ENCODE peak calls at places on chromosome 17, in seven cellular contexts. One of them, this sample, is unnamed. For H3K27me3, the result is how much of the 10 kb centered on the place peaks cover.

GRCh38 chr17:16415031-16415924 is at the start of gene TRPV2:
- DNase-seq in lung: no peak
- DNase-seq in BJ: no peak
- DNase-seq in ovary: no peak
- DNase-seq in brain microvascular endothelial cell: no peak
- DNase-seq in heart right ventricle: no peak
- DNase-seq in HCT116: no peak
- DNase-seq in this sample: peak

GRCh38 chr17:48055531-48056245 is 7.5 kb downstream of the NFE2L1 start:
- DNase-seq in heart right ventricle: no peak
- DNase-seq in brain microvascular endothelial cell: no peak
- DNase-seq in BJ: peak
- DNase-seq in HCT116: peak
- DNase-seq in ovary: no peak
- DNase-seq in lung: no peak
- DNase-seq in this sample: peak

GRCh38 chr17:50470451-50470850 is 1.8 kb upstream of the CHAD start:
- DNase-seq in brain microvascular endothelial cell: no peak
- DNase-seq in heart right ventricle: no peak
- DNase-seq in lung: no peak
- DNase-seq in BJ: no peak
- DNase-seq in ovary: no peak
- DNase-seq in HCT116: no peak
- DNase-seq in this sample: no peak

GRCh38 chr17:19354123-19354522 is 8.4 kb downstream of the B9D1 start:
- DNase-seq in ovary: no peak
- DNase-seq in lung: no peak
- DNase-seq in BJ: peak
- DNase-seq in heart right ventricle: no peak
- DNase-seq in HCT116: peak
- DNase-seq in brain microvascular endothelial cell: peak
- DNase-seq in this sample: peak

GRCh38 chr17:63824362-63824761 is 2.9 kb upstream of the PSMC5 start:
- DNase-seq in brain microvascular endothelial cell: no peak
- DNase-seq in ovary: no peak
- DNase-seq in BJ: no peak
- DNase-seq in heart right ventricle: no peak
- DNase-seq in HCT116: no peak
- DNase-seq in lung: no peak
- DNase-seq in this sample: no peak

GRCh38 chr17:45314761-45315549 is 1.9 kb downstream of the MAP3K14 start:
- DNase-seq in HCT116: no peak
- DNase-seq in brain microvascular endothelial cell: no peak
- DNase-seq in ovary: no peak
- DNase-seq in BJ: no peak
- DNase-seq in lung: no peak
- DNase-seq in heart right ventricle: no peak
- DNase-seq in this sample: no peak

GRCh38 chr17:68383443-68384321 is 73.6 kb downstream of the WIPI1 start:
- DNase-seq in heart right ventricle: no peak
- DNase-seq in HCT116: peak
- DNase-seq in brain microvascular endothelial cell: peak
- DNase-seq in lung: no peak
- DNase-seq in BJ: peak
- DNase-seq in ovary: peak
- DNase-seq in this sample: peak

GRCh38 chr17:18261146-18261515 is 669 bp downstream of the MIEF2 start:
- DNase-seq in lung: peak
- DNase-seq in heart right ventricle: peak
- DNase-seq in ovary: peak
- DNase-seq in BJ: no peak
- DNase-seq in brain microvascular endothelial cell: no peak
- DNase-seq in HCT116: no peak
- DNase-seq in this sample: no peak

GRCh38 chr17:6779411-6779810 is 3.4 kb downstream of the FBXO39 start:
- DNase-seq in HCT116: no peak
- DNase-seq in heart right ventricle: no peak
- DNase-seq in lung: no peak
- DNase-seq in ovary: no peak
- DNase-seq in BJ: no peak
- DNase-seq in brain microvascular endothelial cell: no peak
- DNase-seq in this sample: no peak

GRCh38 chr17:36204724-36205500 is 6.0 kb upstream of the CCL4L2 start:
- DNase-seq in ovary: no peak
- DNase-seq in heart right ventricle: no peak
- DNase-seq in lung: no peak
- DNase-seq in brain microvascular endothelial cell: no peak
- DNase-seq in HCT116: no peak
- DNase-seq in BJ: no peak
- DNase-seq in this sample: no peak

GRCh38 chr17:76781056-76781982 is 43.4 kb downstream of the MFSD11 start:
- DNase-seq in lung: no peak
- DNase-seq in HCT116: no peak
- DNase-seq in heart right ventricle: no peak
- DNase-seq in brain microvascular endothelial cell: no peak
- DNase-seq in BJ: no peak
- DNase-seq in ovary: no peak
- DNase-seq in this sample: peak

GRCh38 chr17:64147110-64148016 is 17.4 kb upstream of the ERN1 start:
- DNase-seq in BJ: no peak
- DNase-seq in heart right ventricle: no peak
- DNase-seq in lung: no peak
- DNase-seq in ovary: no peak
- DNase-seq in brain microvascular endothelial cell: no peak
- DNase-seq in HCT116: no peak
- DNase-seq in this sample: peak

GRCh38 chr17:41962111-41962510 is 4.5 kb upstream of the CNP start:
- DNase-seq in BJ: no peak
- DNase-seq in heart right ventricle: no peak
- DNase-seq in brain microvascular endothelial cell: no peak
- DNase-seq in ovary: no peak
- DNase-seq in HCT116: no peak
- DNase-seq in lung: no peak
- DNase-seq in this sample: peak

GRCh38 chr17:41959030-41959335 is 7.6 kb upstream of the CNP start:
- DNase-seq in lung: no peak
- DNase-seq in brain microvascular endothelial cell: no peak
- DNase-seq in HCT116: no peak
- DNase-seq in BJ: no peak
- DNase-seq in heart right ventricle: no peak
- DNase-seq in ovary: no peak
- DNase-seq in this sample: no peak

GRCh38 chr17:41957058-41957868 is 9.3 kb upstream of the CNP start:
- DNase-seq in ovary: no peak
- DNase-seq in heart right ventricle: no peak
- DNase-seq in lung: no peak
- DNase-seq in brain microvascular endothelial cell: no peak
- DNase-seq in BJ: no peak
- DNase-seq in HCT116: no peak
- DNase-seq in this sample: no peak

GRCh38 chr17:41957869-41958231 is 8.7 kb upstream of the CNP start:
- DNase-seq in heart right ventricle: no peak
- DNase-seq in brain microvascular endothelial cell: no peak
- DNase-seq in BJ: no peak
- DNase-seq in HCT116: no peak
- DNase-seq in lung: no peak
- DNase-seq in ovary: no peak
- DNase-seq in this sample: no peak

DNA sequence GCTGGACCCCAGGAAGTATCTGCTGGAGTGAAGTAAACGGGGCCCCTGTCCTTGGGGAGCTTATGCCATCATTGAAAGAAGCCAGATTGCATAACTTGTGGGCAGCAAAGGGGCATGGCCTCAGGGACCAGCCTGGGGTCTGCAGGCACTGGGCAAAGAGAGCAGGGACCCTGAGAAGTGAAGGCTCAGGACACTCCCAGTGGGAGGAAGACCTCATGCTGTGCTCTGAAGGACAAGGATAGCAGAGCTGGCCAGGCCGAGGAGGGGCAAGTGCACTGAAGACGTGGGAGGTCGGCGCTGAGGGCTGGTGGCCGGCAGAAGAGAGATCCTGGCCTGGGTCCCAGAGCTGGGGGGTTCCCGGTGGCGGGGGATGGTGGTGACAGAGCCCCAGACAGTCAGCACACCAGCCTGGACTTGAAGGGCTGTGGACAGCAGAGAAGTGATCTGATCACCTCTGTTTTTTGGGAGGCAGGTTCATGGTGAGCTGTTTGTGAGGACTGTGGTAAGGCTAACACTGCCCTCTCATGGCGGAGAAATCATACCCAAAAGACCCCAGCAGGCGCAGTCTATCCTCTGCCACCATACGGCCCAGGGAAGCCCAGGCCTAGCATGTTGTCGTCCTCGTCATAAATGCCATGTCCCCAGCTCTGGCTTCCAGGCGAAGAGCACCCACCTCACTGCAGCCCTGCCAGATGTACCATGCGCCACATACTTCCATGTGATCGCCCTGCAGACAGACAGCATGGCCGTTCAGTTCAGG is 7.1 kb upstream of the CNP start:
- DNase-seq in brain microvascular endothelial cell: peak
- DNase-seq in BJ: no peak
- DNase-seq in heart right ventricle: no peak
- DNase-seq in ovary: peak
- DNase-seq in lung: no peak
- DNase-seq in HCT116: peak
- DNase-seq in this sample: peak
- TF ChIP-seq CTCF in brain microvascular endothelial cell: peak
- TF ChIP-seq CTCF in BJ: peak
- TF ChIP-seq CTCF in heart right ventricle: peak
- TF ChIP-seq CTCF in ovary: no peak
- TF ChIP-seq CTCF in lung: no peak
- TF ChIP-seq CTCF in HCT116: peak
- TF ChIP-seq CTCF in this sample: peak

GRCh38 chr17:1764274-1764673 is 2.4 kb downstream of the SERPINF1 start:
- DNase-seq in ovary: peak
- DNase-seq in BJ: peak
- DNase-seq in HCT116: no peak
- DNase-seq in heart right ventricle: peak
- DNase-seq in lung: peak
- DNase-seq in brain microvascular endothelial cell: peak
- DNase-seq in this sample: no peak
- H3K4me3 ChIP-seq in ovary: peak
- H3K4me3 ChIP-seq in BJ: no peak
- H3K4me3 ChIP-seq in HCT116: no peak
- H3K4me3 ChIP-seq in heart right ventricle: no peak
- H3K4me3 ChIP-seq in lung: no peak
- H3K4me3 ChIP-seq in brain microvascular endothelial cell: no peak
- H3K4me3 ChIP-seq in this sample: no peak

GRCh38 chr17:29005936-29006438 is at the start of gene SEZ6:
- DNase-seq in heart right ventricle: peak
- DNase-seq in lung: peak
- DNase-seq in brain microvascular endothelial cell: peak
- DNase-seq in ovary: peak
- DNase-seq in BJ: no peak
- DNase-seq in HCT116: peak
- DNase-seq in this sample: peak

GRCh38 chr17:29010129-29010528 is 4.3 kb upstream of the SEZ6 start:
- DNase-seq in brain microvascular endothelial cell: no peak
- DNase-seq in lung: no peak
- DNase-seq in HCT116: no peak
- DNase-seq in BJ: no peak
- DNase-seq in ovary: no peak
- DNase-seq in heart right ventricle: no peak
- DNase-seq in this sample: no peak

GRCh38 chr17:29005562-29005887 is 308 bp downstream of the SEZ6 start:
- DNase-seq in BJ: no peak
- DNase-seq in ovary: no peak
- DNase-seq in HCT116: no peak
- DNase-seq in heart right ventricle: no peak
- DNase-seq in brain microvascular endothelial cell: no peak
- DNase-seq in lung: no peak
- DNase-seq in this sample: no peak

GRCh38 chr17:29008591-29008990 is 2.8 kb upstream of the SEZ6 start:
- DNase-seq in lung: no peak
- DNase-seq in HCT116: no peak
- DNase-seq in brain microvascular endothelial cell: no peak
- DNase-seq in heart right ventricle: no peak
- DNase-seq in BJ: no peak
- DNase-seq in ovary: no peak
- DNase-seq in this sample: no peak

GRCh38 chr17:29007456-29008455 is 1.9 kb upstream of the SEZ6 start:
- DNase-seq in ovary: no peak
- DNase-seq in brain microvascular endothelial cell: no peak
- DNase-seq in lung: no peak
- DNase-seq in heart right ventricle: no peak
- DNase-seq in HCT116: peak
- DNase-seq in BJ: no peak
- DNase-seq in this sample: no peak
- H3K27me3 ChIP-seq in ovary: under half
- H3K27me3 ChIP-seq in brain microvascular endothelial cell: under half
- H3K27me3 ChIP-seq in lung: under half
- H3K27me3 ChIP-seq in heart right ventricle: half or more
- H3K27me3 ChIP-seq in HCT116: half or more
- H3K27me3 ChIP-seq in BJ: under half
- H3K27me3 ChIP-seq in this sample: under half

GRCh38 chr17:32769846-32770245 is 107.1 kb downstream of the MYO1D start:
- DNase-seq in heart right ventricle: no peak
- DNase-seq in lung: no peak
- DNase-seq in brain microvascular endothelial cell: no peak
- DNase-seq in ovary: no peak
- DNase-seq in BJ: no peak
- DNase-seq in HCT116: no peak
- DNase-seq in this sample: no peak
- TF ChIP-seq CTCF in heart right ventricle: no peak
- TF ChIP-seq CTCF in lung: no peak
- TF ChIP-seq CTCF in brain microvascular endothelial cell: peak
- TF ChIP-seq CTCF in ovary: no peak
- TF ChIP-seq CTCF in BJ: no peak
- TF ChIP-seq CTCF in HCT116: no peak
- TF ChIP-seq CTCF in this sample: no peak

DNA sequence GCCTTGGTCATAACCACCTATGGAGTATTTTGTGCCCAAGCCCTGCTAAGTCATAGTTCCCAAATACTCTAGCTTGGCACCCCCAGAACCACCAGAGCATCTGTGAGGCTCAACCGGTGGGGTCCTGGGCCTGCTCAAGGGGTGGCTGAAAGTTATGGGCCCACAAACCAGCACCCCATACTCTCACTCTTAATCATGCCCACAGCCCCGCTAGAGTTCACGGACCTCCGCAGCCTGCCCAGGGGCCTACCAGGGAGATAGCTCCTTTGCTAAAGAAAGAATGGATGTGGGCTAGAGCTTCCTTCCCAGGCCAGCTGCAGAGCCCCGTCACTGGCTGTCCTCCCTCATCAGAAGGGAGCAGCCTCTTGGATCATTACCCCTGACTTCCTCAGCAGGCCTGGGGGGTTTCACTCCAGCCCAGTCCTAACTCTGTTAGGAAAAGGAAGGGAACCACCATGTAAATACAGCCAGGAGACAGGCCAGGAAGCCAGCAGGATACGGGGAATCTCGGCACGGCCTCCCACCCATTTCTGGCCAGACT is 1.4 kb downstream of the GIT1 start:
- DNase-seq in BJ: no peak
- DNase-seq in heart right ventricle: peak
- DNase-seq in brain microvascular endothelial cell: no peak
- DNase-seq in ovary: no peak
- DNase-seq in HCT116: no peak
- DNase-seq in lung: no peak
- DNase-seq in this sample: no peak
- H3K4me3 ChIP-seq in BJ: peak
- H3K4me3 ChIP-seq in heart right ventricle: peak
- H3K4me3 ChIP-seq in brain microvascular endothelial cell: peak
- H3K4me3 ChIP-seq in ovary: peak
- H3K4me3 ChIP-seq in HCT116: peak
- H3K4me3 ChIP-seq in lung: peak
- H3K4me3 ChIP-seq in this sample: peak

This sample was measured in Caco-2.